ENCODE peak calls at places on chromosomes 3 and 15, in nine cellular contexts. Z is kidney epithelial cell; J is stromal cell of bone marrow; M is NCI-H748 treated with DMSO at 0.1 percent for 48 hours; A is stimulated activated CD8-positive, alpha-beta memory T cell treated with anti-CD3 and anti-CD28 coated beads, Interleukin-15, amount 100 ng/mL, for 4 hours; H is heart left ventricle; E is memory B cell; D is NCI-H1105; W is NCI-H524 treated with DMSO at 0.1 percent for 48 hours. V is an unnamed sample.

GRCh38 chr3:4113811-4114522 is 189.2 kb upstream of the SETMAR start:
- DNase-seq in H (no peak), Z (no peak), M (no peak), D (no peak), W (no peak), J (no peak), A (no peak), E (no peak), V (no peak)

GRCh38 chr15:39018966-39019365 is 454.4 kb upstream of the RASGRP1 start:
- DNase-seq in A (no peak), W (no peak), E (no peak), J (no peak), Z (no peak), H (no peak), D (no peak), M (no peak), V (no peak)

GRCh38 chr3:159821148-159821547 is 167.5 kb upstream of the IL12A start:
- DNase-seq in M (no peak), W (no peak), Z (no peak), J (no peak), E (no peak), A (no peak), H (no peak), D (no peak), V (no peak)

GRCh38 chr15:88042047-88042446 is 214.5 kb downstream of the NTRK3 start:
- DNase-seq in A (no peak), H (no peak), M (no peak), J (no peak), E (no peak), D (peak; percentile 5), Z (no peak), W (no peak), V (no peak)

GRCh38 chr3:180802837-180803236 is 109.6 kb upstream of the FXR1 start:
- DNase-seq in M (peak; percentile 11), Z (no peak), E (no peak), W (no peak), A (no peak), H (no peak), D (peak; percentile 58), J (peak; percentile 13), V (no peak)

GRCh38 chr15:52340093-52340492 is 44.5 kb upstream of the MYO5C start:
- DNase-seq in E (no peak), W (no peak), D (no peak), A (no peak), J (no peak), H (no peak), Z (no peak), M (no peak), V (no peak)

GRCh38 chr3:132228923-132229322 is 88.3 kb upstream of the ACP3 start:
- DNase-seq in Z (no peak), E (no peak), H (no peak), M (no peak), W (no peak), A (no peak), J (no peak), D (no peak), V (no peak)

GRCh38 chr3:132535575-132536441 is 61.3 kb upstream of the ACKR4 start:
- DNase-seq in Z (peak; percentile 37), E (peak; percentile 30), W (no peak), A (peak; percentile 19), M (peak; percentile 3), J (peak; percentile 67), H (peak; percentile 63), D (peak; percentile 60), V (no peak)

GRCh38 chr15:98800437-98801233 is 152.3 kb downstream of the IGF1R start:
- DNase-seq in Z (peak; percentile 65), A (no peak), J (peak; percentile 73), H (no peak), W (peak; percentile 30), M (peak; percentile 9), D (no peak), E (no peak), V (no peak)

GRCh38 chr3:134327594-134327975 is 46.7 kb downstream of the AMOTL2 start:
- DNase-seq in D (no peak), H (no peak), J (peak; percentile 47), W (no peak), A (no peak), M (no peak), E (no peak), Z (no peak), V (no peak)

GRCh38 chr3:193686665-193687506 is 93.9 kb downstream of the OPA1 start:
- DNase-seq in M (no peak), A (no peak), D (no peak), Z (no peak), W (no peak), E (no peak), J (no peak), H (no peak), V (no peak)

GRCh38 chr3:42397644-42398043 is 12.8 kb downstream of the LYZL4 start:
- DNase-seq in A (no peak), M (no peak), D (no peak), J (no peak), Z (no peak), W (no peak), H (no peak), E (no peak), V (no peak)

GRCh38 chr3:106820726-106821362 is 556.4 kb upstream of the CCDC54 start:
- DNase-seq in Z (no peak), W (no peak), J (no peak), D (no peak), E (no peak), A (no peak), H (no peak), M (no peak), V (no peak)

GRCh38 chr3:40915346-40915865 is 283.9 kb upstream of the CTNNB1 start:
- DNase-seq in Z (no peak), A (no peak), H (no peak), D (no peak), J (no peak), W (no peak), E (no peak), M (no peak), V (no peak)